ENCODE peak calls at places on chromosomes 3 and 15, in seven cellular contexts. U is iris pigment epithelial cell; F is GOT3; G is activated naive CD8-positive, alpha-beta T cell treated with anti-CD3 and anti-CD28 coated beads, Interleukin-2, amount 50 U/mL, for 24 hours; Y is fibroblast of lung; P is M059J; V is activated effector memory CD4-positive, alpha-beta T cell treated with anti-CD3 and anti-CD28 coated beads, Interleukin-2, amount 50 U/mL, for 16 hours. T is an unnamed sample.

GRCh38 chr3:72694398-72694797 is 153.8 kb downstream of the SHQ1 start:
- DNase-seq in U (peak), F (no peak), G (no peak), Y (peak), P (peak), V (no peak), T (peak)

GRCh38 chr3:14440531-14441239 is 38.3 kb downstream of the SLC6A6 start:
- DNase-seq in U (peak), F (no peak), G (no peak), Y (peak), P (peak), V (no peak), T (peak)

GRCh38 chr15:73927476-73928240 is 1.4 kb downstream of the LOXL1 start:
- DNase-seq in U (peak), F (no peak), G (peak), Y (peak), P (peak), V (peak), T (peak)

GRCh38 chr3:170907519-170908234 is 760 bp downstream of the EIF5A2 start:
- DNase-seq in U (peak), F (no peak), G (no peak), Y (peak), P (peak), V (no peak), T (peak)

GRCh38 chr15:82122754-82123400 is 77.1 kb upstream of the MEX3B start:
- DNase-seq in U (peak), F (peak), G (no peak), Y (peak), P (peak), V (no peak), T (peak)

GRCh38 chr3:81024560-81024959 is 736.9 kb downstream of the GBE1 start:
- DNase-seq in U (no peak), F (no peak), G (no peak), Y (no peak), P (no peak), V (no peak), T (no peak)

GRCh38 chr3:125236331-125236903 is 23.9 kb upstream of the SLC12A8 start:
- DNase-seq in U (peak), F (no peak), G (no peak), Y (peak), P (no peak), V (no peak), T (peak)

GRCh38 chr15:85706779-85707518 is 87.8 kb downstream of the KLHL25 start:
- DNase-seq in U (peak), F (no peak), G (peak), Y (peak), P (no peak), V (peak), T (peak)

GRCh38 chr3:127456471-127457093 is 134.0 kb downstream of the TPRA1 start:
- DNase-seq in U (peak), F (no peak), G (peak), Y (peak), P (peak), V (peak), T (peak)

GRCh38 chr3:142445816-142446254 is 2.0 kb downstream of the XRN1 start:
- DNase-seq in U (peak), F (no peak), G (peak), Y (peak), P (peak), V (no peak), T (peak)

GRCh38 chr3:43892535-43892934 is 201.8 kb downstream of the ABHD5 start:
- DNase-seq in U (no peak), F (no peak), G (no peak), Y (no peak), P (no peak), V (no peak), T (no peak)

GRCh38 chr15:58932791-58933310 is 628 bp downstream of the SLTM start:
- DNase-seq in U (no peak), F (no peak), G (no peak), Y (peak), P (peak), V (no peak), T (peak)

GRCh38 chr3:33331414-33331813 is 54.2 kb downstream of the FBXL2 start:
- DNase-seq in U (peak), F (no peak), G (no peak), Y (peak), P (no peak), V (no peak), T (no peak)

GRCh38 chr15:55186331-55186730 is 10.4 kb downstream of the RSL24D1 start:
- DNase-seq in U (no peak), F (no peak), G (no peak), Y (no peak), P (no peak), V (no peak), T (no peak)

GRCh38 chr3:100928638-100929428 is 64.4 kb downstream of the ABI3BP start:
- DNase-seq in U (peak), F (no peak), G (no peak), Y (peak), P (peak), V (no peak), T (peak)

GRCh38 chr15:32844118-32844711 is 126.4 kb downstream of the GREM1 start:
- DNase-seq in U (no peak), F (no peak), G (no peak), Y (peak), P (peak), V (no peak), T (peak)

GRCh38 chr3:187518207-187518606 is 150.0 kb downstream of the RTP4 start:
- DNase-seq in U (no peak), F (no peak), G (no peak), Y (no peak), P (no peak), V (no peak), T (no peak)

GRCh38 chr15:88187195-88187594 is 69.3 kb downstream of the NTRK3 start:
- DNase-seq in U (no peak), F (no peak), G (no peak), Y (peak), P (peak), V (no peak), T (peak)

GRCh38 chr3:66073464-66074141 is 34.9 kb upstream of the MAGI1 start:
- DNase-seq in U (peak), F (no peak), G (no peak), Y (no peak), P (no peak), V (no peak), T (no peak)

GRCh38 chr3:187678869-187679268 is 8.7 kb upstream of the SST start:
- DNase-seq in U (peak), F (no peak), G (peak), Y (peak), P (peak), V (no peak), T (peak)

GRCh38 chr3:112759681-112760080 is 87.0 kb downstream of the CD200R1L start:
- DNase-seq in U (no peak), F (no peak), G (no peak), Y (no peak), P (no peak), V (no peak), T (no peak)

GRCh38 chr3:136336329-136337100 is 86.4 kb downstream of the PCCB start:
- DNase-seq in U (no peak), F (peak), G (no peak), Y (peak), P (peak), V (no peak), T (peak)

GRCh38 chr15:77782691-77783090 is 150.0 kb upstream of the LINGO1 start:
- DNase-seq in U (no peak), F (no peak), G (no peak), Y (no peak), P (no peak), V (no peak), T (no peak)

GRCh38 chr3:66431494-66431893 is 69.3 kb downstream of the LRIG1 start:
- DNase-seq in U (peak), F (no peak), G (no peak), Y (peak), P (peak), V (no peak), T (peak)

GRCh38 chr15:100667405-100668320 is 65.3 kb downstream of the ASB7 start:
- DNase-seq in U (no peak), F (no peak), G (no peak), Y (peak), P (no peak), V (no peak), T (no peak)

GRCh38 chr15:74777769-74778598 is 3.9 kb upstream of the CSK start:
- DNase-seq in U (no peak), F (no peak), G (no peak), Y (no peak), P (no peak), V (no peak), T (no peak)

GRCh38 chr3:143644370-143645089 is 203.7 kb downstream of the SLC9A9 start:
- DNase-seq in U (peak), F (no peak), G (peak), Y (peak), P (peak), V (no peak), T (peak)

GRCh38 chr3:100254168-100254777 is 6.5 kb upstream of the TBC1D23 start:
- DNase-seq in U (peak), F (no peak), G (peak), Y (peak), P (peak), V (no peak), T (peak)

GRCh38 chr3:156509209-156510174 is 45.4 kb downstream of the SSR3 start:
- DNase-seq in U (peak), F (no peak), G (no peak), Y (peak), P (peak), V (no peak), T (peak)

GRCh38 chr3:42129014-42129953 is 38.1 kb downstream of the TRAK1 start:
- DNase-seq in U (no peak), F (no peak), G (no peak), Y (peak), P (peak), V (peak), T (peak)

GRCh38 chr3:42936157-42936981 is 30.4 kb downstream of the ZNF662 start:
- DNase-seq in U (peak), F (peak), G (no peak), Y (peak), P (peak), V (no peak), T (peak)

GRCh38 chr3:187193181-187193580 is 4.1 kb upstream of the RTP1 start:
- DNase-seq in U (no peak), F (no peak), G (no peak), Y (peak), P (no peak), V (no peak), T (no peak)

GRCh38 chr3:127940116-127940515 is 25.1 kb downstream of the KBTBD12 start:
- DNase-seq in U (no peak), F (no peak), G (no peak), Y (no peak), P (no peak), V (no peak), T (no peak)

GRCh38 chr3:51675201-51675611 is 4.2 kb downstream of the TEX264 start:
- DNase-seq in U (peak), F (no peak), G (no peak), Y (peak), P (peak), V (peak), T (peak)

GRCh38 chr3:128068156-128068620 is 16.0 kb downstream of the SEC61A1 start:
- DNase-seq in U (no peak), F (no peak), G (no peak), Y (no peak), P (peak), V (no peak), T (peak)